ENCODE peak calls at places on chromosome 13, in eight cellular contexts. One of them, this sample, is unnamed.

GRCh38 chr13:103272770-103273169 is 206.6 kb upstream of the SLC10A2 start:
- DNase-seq in fibroblast of pulmonary artery: no peak
- DNase-seq in activated B cell treated with CpG ODN at 0.5 μM for 24 hours: no peak
- DNase-seq in GM23338: no peak
- DNase-seq in heart right ventricle: no peak
- DNase-seq in prostate gland: no peak
- DNase-seq in breast epithelium: no peak
- DNase-seq in choroid plexus epithelial cell: no peak
- DNase-seq in this sample: no peak

GRCh38 chr13:71477735-71478134 is 389.3 kb downstream of the DACH1 start:
- DNase-seq in breast epithelium: no peak
- DNase-seq in prostate gland: no peak
- DNase-seq in fibroblast of pulmonary artery: no peak
- DNase-seq in heart right ventricle: no peak
- DNase-seq in activated B cell treated with CpG ODN at 0.5 μM for 24 hours: no peak
- DNase-seq in choroid plexus epithelial cell: peak
- DNase-seq in GM23338: peak
- DNase-seq in this sample: no peak

GRCh38 chr13:97257800-97258799 is 36.0 kb downstream of the MBNL2 start:
- DNase-seq in GM23338: peak
- DNase-seq in breast epithelium: no peak
- DNase-seq in prostate gland: no peak
- DNase-seq in fibroblast of pulmonary artery: peak
- DNase-seq in choroid plexus epithelial cell: peak
- DNase-seq in heart right ventricle: peak
- DNase-seq in activated B cell treated with CpG ODN at 0.5 μM for 24 hours: no peak
- DNase-seq in this sample: peak

GRCh38 chr13:42272115-42272756 is at the start of gene AKAP11:
- DNase-seq in fibroblast of pulmonary artery: peak
- DNase-seq in heart right ventricle: peak
- DNase-seq in GM23338: peak
- DNase-seq in activated B cell treated with CpG ODN at 0.5 μM for 24 hours: no peak
- DNase-seq in prostate gland: peak
- DNase-seq in breast epithelium: peak
- DNase-seq in choroid plexus epithelial cell: peak
- DNase-seq in this sample: no peak

GRCh38 chr13:112870062-112870352 is 99.0 kb upstream of the MCF2L start:
- DNase-seq in fibroblast of pulmonary artery: no peak
- DNase-seq in choroid plexus epithelial cell: no peak
- DNase-seq in activated B cell treated with CpG ODN at 0.5 μM for 24 hours: no peak
- DNase-seq in GM23338: no peak
- DNase-seq in prostate gland: no peak
- DNase-seq in heart right ventricle: no peak
- DNase-seq in breast epithelium: no peak
- DNase-seq in this sample: no peak

GRCh38 chr13:44249439-44249838 is 124.2 kb upstream of the SERP2 start:
- DNase-seq in fibroblast of pulmonary artery: peak
- DNase-seq in GM23338: no peak
- DNase-seq in choroid plexus epithelial cell: peak
- DNase-seq in activated B cell treated with CpG ODN at 0.5 μM for 24 hours: no peak
- DNase-seq in prostate gland: peak
- DNase-seq in breast epithelium: peak
- DNase-seq in heart right ventricle: peak
- DNase-seq in this sample: no peak

GRCh38 chr13:41032646-41033396 is 13.7 kb upstream of the ELF1 start:
- DNase-seq in GM23338: no peak
- DNase-seq in prostate gland: no peak
- DNase-seq in fibroblast of pulmonary artery: no peak
- DNase-seq in heart right ventricle: no peak
- DNase-seq in choroid plexus epithelial cell: no peak
- DNase-seq in breast epithelium: no peak
- DNase-seq in activated B cell treated with CpG ODN at 0.5 μM for 24 hours: no peak
- DNase-seq in this sample: no peak

GRCh38 chr13:57314897-57315520 is 148.0 kb downstream of the PRR20E start:
- DNase-seq in GM23338: peak
- DNase-seq in prostate gland: no peak
- DNase-seq in breast epithelium: no peak
- DNase-seq in activated B cell treated with CpG ODN at 0.5 μM for 24 hours: no peak
- DNase-seq in heart right ventricle: no peak
- DNase-seq in fibroblast of pulmonary artery: no peak
- DNase-seq in choroid plexus epithelial cell: no peak
- DNase-seq in this sample: no peak

GRCh38 chr13:61770697-61771096 is 355.0 kb upstream of the PCDH20 start:
- DNase-seq in fibroblast of pulmonary artery: no peak
- DNase-seq in choroid plexus epithelial cell: no peak
- DNase-seq in breast epithelium: no peak
- DNase-seq in activated B cell treated with CpG ODN at 0.5 μM for 24 hours: no peak
- DNase-seq in prostate gland: no peak
- DNase-seq in GM23338: peak
- DNase-seq in heart right ventricle: no peak
- DNase-seq in this sample: no peak

GRCh38 chr13:37069597-37070103 is 10.2 kb upstream of the SUPT20H start:
- DNase-seq in prostate gland: no peak
- DNase-seq in fibroblast of pulmonary artery: no peak
- DNase-seq in choroid plexus epithelial cell: no peak
- DNase-seq in breast epithelium: no peak
- DNase-seq in heart right ventricle: no peak
- DNase-seq in activated B cell treated with CpG ODN at 0.5 μM for 24 hours: no peak
- DNase-seq in GM23338: no peak
- DNase-seq in this sample: no peak

GRCh38 chr13:98365291-98365690 is 188.2 kb upstream of the RNF113B start:
- DNase-seq in choroid plexus epithelial cell: no peak
- DNase-seq in breast epithelium: no peak
- DNase-seq in heart right ventricle: no peak
- DNase-seq in prostate gland: no peak
- DNase-seq in activated B cell treated with CpG ODN at 0.5 μM for 24 hours: no peak
- DNase-seq in fibroblast of pulmonary artery: no peak
- DNase-seq in GM23338: no peak
- DNase-seq in this sample: no peak

GRCh38 chr13:114107686-114108081 is 24.7 kb downstream of the RASA3 start:
- DNase-seq in heart right ventricle: peak
- DNase-seq in choroid plexus epithelial cell: peak
- DNase-seq in breast epithelium: peak
- DNase-seq in fibroblast of pulmonary artery: peak
- DNase-seq in prostate gland: no peak
- DNase-seq in activated B cell treated with CpG ODN at 0.5 μM for 24 hours: no peak
- DNase-seq in GM23338: no peak
- DNase-seq in this sample: no peak

GRCh38 chr13:33016414-33017409 is at the start of gene KL:
- DNase-seq in breast epithelium: no peak
- DNase-seq in GM23338: peak
- DNase-seq in activated B cell treated with CpG ODN at 0.5 μM for 24 hours: no peak
- DNase-seq in choroid plexus epithelial cell: no peak
- DNase-seq in heart right ventricle: peak
- DNase-seq in fibroblast of pulmonary artery: no peak
- DNase-seq in prostate gland: no peak
- DNase-seq in this sample: peak

GRCh38 chr13:82096256-82096655 is 1755.3 kb upstream of the SPRY2 start:
- DNase-seq in GM23338: no peak
- DNase-seq in breast epithelium: no peak
- DNase-seq in heart right ventricle: no peak
- DNase-seq in prostate gland: no peak
- DNase-seq in activated B cell treated with CpG ODN at 0.5 μM for 24 hours: no peak
- DNase-seq in fibroblast of pulmonary artery: no peak
- DNase-seq in choroid plexus epithelial cell: no peak
- DNase-seq in this sample: no peak

GRCh38 chr13:66033924-66034323 is 1196.2 kb downstream of the PCDH9 start:
- DNase-seq in GM23338: peak
- DNase-seq in prostate gland: no peak
- DNase-seq in fibroblast of pulmonary artery: no peak
- DNase-seq in breast epithelium: no peak
- DNase-seq in choroid plexus epithelial cell: no peak
- DNase-seq in activated B cell treated with CpG ODN at 0.5 μM for 24 hours: no peak
- DNase-seq in heart right ventricle: no peak
- DNase-seq in this sample: no peak

GRCh38 chr13:32150794-32151193 is 119.2 kb downstream of the FRY start:
- DNase-seq in prostate gland: no peak
- DNase-seq in GM23338: no peak
- DNase-seq in choroid plexus epithelial cell: peak
- DNase-seq in breast epithelium: no peak
- DNase-seq in activated B cell treated with CpG ODN at 0.5 μM for 24 hours: no peak
- DNase-seq in fibroblast of pulmonary artery: peak
- DNase-seq in heart right ventricle: peak
- DNase-seq in this sample: no peak

GRCh38 chr13:29852464-29853054 is 2.1 kb upstream of the UBL3 start:
- DNase-seq in fibroblast of pulmonary artery: no peak
- DNase-seq in prostate gland: no peak
- DNase-seq in choroid plexus epithelial cell: no peak
- DNase-seq in activated B cell treated with CpG ODN at 0.5 μM for 24 hours: no peak
- DNase-seq in GM23338: no peak
- DNase-seq in heart right ventricle: no peak
- DNase-seq in breast epithelium: no peak
- DNase-seq in this sample: no peak

GRCh38 chr13:107881362-107881761 is 334.0 kb downstream of the LIG4 start:
- DNase-seq in activated B cell treated with CpG ODN at 0.5 μM for 24 hours: no peak
- DNase-seq in breast epithelium: no peak
- DNase-seq in prostate gland: no peak
- DNase-seq in choroid plexus epithelial cell: peak
- DNase-seq in fibroblast of pulmonary artery: peak
- DNase-seq in GM23338: no peak
- DNase-seq in heart right ventricle: no peak
- DNase-seq in this sample: no peak

GRCh38 chr13:99758465-99759162 is 213.0 kb downstream of the ZIC5 start:
- DNase-seq in GM23338: no peak
- DNase-seq in activated B cell treated with CpG ODN at 0.5 μM for 24 hours: no peak
- DNase-seq in breast epithelium: no peak
- DNase-seq in prostate gland: no peak
- DNase-seq in choroid plexus epithelial cell: no peak
- DNase-seq in fibroblast of pulmonary artery: no peak
- DNase-seq in heart right ventricle: no peak
- DNase-seq in this sample: no peak

GRCh38 chr13:99436686-99437416 is 64.4 kb upstream of the TM9SF2 start:
- DNase-seq in choroid plexus epithelial cell: peak
- DNase-seq in fibroblast of pulmonary artery: peak
- DNase-seq in activated B cell treated with CpG ODN at 0.5 μM for 24 hours: peak
- DNase-seq in GM23338: peak
- DNase-seq in heart right ventricle: peak
- DNase-seq in prostate gland: peak
- DNase-seq in breast epithelium: peak
- DNase-seq in this sample: peak

GRCh38 chr13:27189192-27189591 is 17.6 kb upstream of the USP12 start:
- DNase-seq in choroid plexus epithelial cell: no peak
- DNase-seq in prostate gland: no peak
- DNase-seq in breast epithelium: no peak
- DNase-seq in fibroblast of pulmonary artery: no peak
- DNase-seq in activated B cell treated with CpG ODN at 0.5 μM for 24 hours: no peak
- DNase-seq in heart right ventricle: no peak
- DNase-seq in GM23338: no peak
- DNase-seq in this sample: no peak

GRCh38 chr13:106630162-106630561 is 62.2 kb upstream of the ARGLU1 start:
- DNase-seq in prostate gland: no peak
- DNase-seq in GM23338: no peak
- DNase-seq in heart right ventricle: no peak
- DNase-seq in fibroblast of pulmonary artery: no peak
- DNase-seq in choroid plexus epithelial cell: no peak
- DNase-seq in breast epithelium: no peak
- DNase-seq in activated B cell treated with CpG ODN at 0.5 μM for 24 hours: no peak
- DNase-seq in this sample: no peak

GRCh38 chr13:36057041-36057440 is 74.1 kb downstream of the DCLK1 start:
- DNase-seq in GM23338: peak
- DNase-seq in prostate gland: no peak
- DNase-seq in breast epithelium: no peak
- DNase-seq in heart right ventricle: no peak
- DNase-seq in activated B cell treated with CpG ODN at 0.5 μM for 24 hours: no peak
- DNase-seq in choroid plexus epithelial cell: peak
- DNase-seq in fibroblast of pulmonary artery: peak
- DNase-seq in this sample: no peak

GRCh38 chr13:38914070-38914469 is 76.6 kb downstream of the STOML3 start:
- DNase-seq in fibroblast of pulmonary artery: no peak
- DNase-seq in prostate gland: no peak
- DNase-seq in choroid plexus epithelial cell: no peak
- DNase-seq in heart right ventricle: no peak
- DNase-seq in activated B cell treated with CpG ODN at 0.5 μM for 24 hours: no peak
- DNase-seq in breast epithelium: no peak
- DNase-seq in GM23338: peak
- DNase-seq in this sample: no peak
- TF ChIP-seq CTCF in fibroblast of pulmonary artery: no peak
- TF ChIP-seq CTCF in prostate gland: no peak
- TF ChIP-seq CTCF in choroid plexus epithelial cell: no peak
- TF ChIP-seq CTCF in heart right ventricle: no peak
- TF ChIP-seq CTCF in activated B cell treated with CpG ODN at 0.5 μM for 24 hours: no peak
- TF ChIP-seq CTCF in breast epithelium: no peak
- TF ChIP-seq CTCF in GM23338: peak
- TF ChIP-seq CTCF in this sample: no peak

GRCh38 chr13:52850396-52851152 is 2.1 kb upstream of the PCDH8 start:
- DNase-seq in GM23338: peak
- DNase-seq in activated B cell treated with CpG ODN at 0.5 μM for 24 hours: no peak
- DNase-seq in heart right ventricle: peak
- DNase-seq in choroid plexus epithelial cell: peak
- DNase-seq in fibroblast of pulmonary artery: peak
- DNase-seq in breast epithelium: peak
- DNase-seq in prostate gland: no peak
- DNase-seq in this sample: peak
- TF ChIP-seq CTCF in GM23338: peak
- TF ChIP-seq CTCF in activated B cell treated with CpG ODN at 0.5 μM for 24 hours: no peak
- TF ChIP-seq CTCF in heart right ventricle: no peak
- TF ChIP-seq CTCF in choroid plexus epithelial cell: no peak
- TF ChIP-seq CTCF in fibroblast of pulmonary artery: no peak
- TF ChIP-seq CTCF in breast epithelium: no peak
- TF ChIP-seq CTCF in prostate gland: no peak
- TF ChIP-seq CTCF in this sample: no peak

GRCh38 chr13:50589139-50589538 is 254.4 kb downstream of the DLEU7 start:
- DNase-seq in GM23338: no peak
- DNase-seq in choroid plexus epithelial cell: peak
- DNase-seq in heart right ventricle: no peak
- DNase-seq in breast epithelium: no peak
- DNase-seq in fibroblast of pulmonary artery: peak
- DNase-seq in activated B cell treated with CpG ODN at 0.5 μM for 24 hours: no peak
- DNase-seq in prostate gland: no peak
- DNase-seq in this sample: no peak
- TF ChIP-seq CTCF in GM23338: no peak
- TF ChIP-seq CTCF in choroid plexus epithelial cell: no peak
- TF ChIP-seq CTCF in heart right ventricle: no peak
- TF ChIP-seq CTCF in breast epithelium: no peak
- TF ChIP-seq CTCF in fibroblast of pulmonary artery: no peak
- TF ChIP-seq CTCF in activated B cell treated with CpG ODN at 0.5 μM for 24 hours: no peak
- TF ChIP-seq CTCF in prostate gland: no peak
- TF ChIP-seq CTCF in this sample: no peak

GRCh38 chr13:95745752-95746151 is 68.8 kb downstream of the DNAJC3 start:
- DNase-seq in prostate gland: no peak
- DNase-seq in choroid plexus epithelial cell: peak
- DNase-seq in breast epithelium: no peak
- DNase-seq in GM23338: peak
- DNase-seq in heart right ventricle: no peak
- DNase-seq in fibroblast of pulmonary artery: peak
- DNase-seq in activated B cell treated with CpG ODN at 0.5 μM for 24 hours: no peak
- DNase-seq in this sample: no peak
- TF ChIP-seq CTCF in prostate gland: no peak
- TF ChIP-seq CTCF in choroid plexus epithelial cell: peak
- TF ChIP-seq CTCF in breast epithelium: no peak
- TF ChIP-seq CTCF in GM23338: peak
- TF ChIP-seq CTCF in heart right ventricle: no peak
- TF ChIP-seq CTCF in fibroblast of pulmonary artery: peak
- TF ChIP-seq CTCF in activated B cell treated with CpG ODN at 0.5 μM for 24 hours: no peak
- TF ChIP-seq CTCF in this sample: no peak